ENCODE peak calls at places on chromosomes 3 and 15, in four cellular contexts. One of them, this sample, is unnamed.

GRCh38 chr3:52934626-52935530 is 37.5 kb upstream of the STIMATE start:
- DNase-seq in CD4-positive, alpha-beta T cell: peak; percentile 20
- DNase-seq in dorsolateral prefrontal cortex: peak; percentile 51
- DNase-seq in stimulated activated effector memory CD8-positive, alpha-beta T cell treated with anti-CD3 and anti-CD28 coated beads, Interleukin-12 subunit alpha, Interleukin-12 subunit beta, amount 100 ng/mL, for 72 hours: peak; percentile 56
- DNase-seq in this sample: peak; percentile 16

GRCh38 chr3:172159962-172160538 is 120.7 kb downstream of the FNDC3B start:
- DNase-seq in CD4-positive, alpha-beta T cell: no peak
- DNase-seq in stimulated activated effector memory CD8-positive, alpha-beta T cell treated with anti-CD3 and anti-CD28 coated beads, Interleukin-12 subunit alpha, Interleukin-12 subunit beta, amount 100 ng/mL, for 72 hours: no peak
- DNase-seq in dorsolateral prefrontal cortex: no peak
- DNase-seq in this sample: no peak

GRCh38 chr3:42886294-42886822 is 10.7 kb upstream of the CYP8B1 start:
- DNase-seq in stimulated activated effector memory CD8-positive, alpha-beta T cell treated with anti-CD3 and anti-CD28 coated beads, Interleukin-12 subunit alpha, Interleukin-12 subunit beta, amount 100 ng/mL, for 72 hours: no peak
- DNase-seq in dorsolateral prefrontal cortex: no peak
- DNase-seq in CD4-positive, alpha-beta T cell: no peak
- DNase-seq in this sample: no peak

GRCh38 chr15:42155546-42156265 is 730 bp downstream of the PLA2G4F start:
- DNase-seq in stimulated activated effector memory CD8-positive, alpha-beta T cell treated with anti-CD3 and anti-CD28 coated beads, Interleukin-12 subunit alpha, Interleukin-12 subunit beta, amount 100 ng/mL, for 72 hours: no peak
- DNase-seq in dorsolateral prefrontal cortex: no peak
- DNase-seq in CD4-positive, alpha-beta T cell: no peak
- DNase-seq in this sample: no peak

GRCh38 chr15:88992912-88993376 is 79.8 kb upstream of the MFGE8 start:
- DNase-seq in stimulated activated effector memory CD8-positive, alpha-beta T cell treated with anti-CD3 and anti-CD28 coated beads, Interleukin-12 subunit alpha, Interleukin-12 subunit beta, amount 100 ng/mL, for 72 hours: no peak
- DNase-seq in dorsolateral prefrontal cortex: no peak
- DNase-seq in CD4-positive, alpha-beta T cell: no peak
- DNase-seq in this sample: no peak

GRCh38 chr3:70264122-70264780 is 48.2 kb downstream of the MDFIC2 start:
- DNase-seq in stimulated activated effector memory CD8-positive, alpha-beta T cell treated with anti-CD3 and anti-CD28 coated beads, Interleukin-12 subunit alpha, Interleukin-12 subunit beta, amount 100 ng/mL, for 72 hours: no peak
- DNase-seq in CD4-positive, alpha-beta T cell: no peak
- DNase-seq in dorsolateral prefrontal cortex: no peak
- DNase-seq in this sample: no peak

GRCh38 chr3:4707324-4707723 is 214.2 kb downstream of the ITPR1 start:
- DNase-seq in stimulated activated effector memory CD8-positive, alpha-beta T cell treated with anti-CD3 and anti-CD28 coated beads, Interleukin-12 subunit alpha, Interleukin-12 subunit beta, amount 100 ng/mL, for 72 hours: no peak
- DNase-seq in dorsolateral prefrontal cortex: no peak
- DNase-seq in CD4-positive, alpha-beta T cell: no peak
- DNase-seq in this sample: no peak

GRCh38 chr3:8884630-8885290 is 78.5 kb downstream of the RAD18 start:
- DNase-seq in dorsolateral prefrontal cortex: no peak
- DNase-seq in CD4-positive, alpha-beta T cell: no peak
- DNase-seq in stimulated activated effector memory CD8-positive, alpha-beta T cell treated with anti-CD3 and anti-CD28 coated beads, Interleukin-12 subunit alpha, Interleukin-12 subunit beta, amount 100 ng/mL, for 72 hours: no peak
- DNase-seq in this sample: no peak

GRCh38 chr3:195248281-195248680 is 22.7 kb downstream of the XXYLT1 start:
- DNase-seq in CD4-positive, alpha-beta T cell: no peak
- DNase-seq in stimulated activated effector memory CD8-positive, alpha-beta T cell treated with anti-CD3 and anti-CD28 coated beads, Interleukin-12 subunit alpha, Interleukin-12 subunit beta, amount 100 ng/mL, for 72 hours: no peak
- DNase-seq in dorsolateral prefrontal cortex: peak; percentile 8
- DNase-seq in this sample: no peak

GRCh38 chr3:184562875-184563568 is 1.4 kb downstream of the EPHB3 start:
- DNase-seq in stimulated activated effector memory CD8-positive, alpha-beta T cell treated with anti-CD3 and anti-CD28 coated beads, Interleukin-12 subunit alpha, Interleukin-12 subunit beta, amount 100 ng/mL, for 72 hours: no peak
- DNase-seq in dorsolateral prefrontal cortex: peak; percentile 66
- DNase-seq in CD4-positive, alpha-beta T cell: no peak
- DNase-seq in this sample: no peak

GRCh38 chr3:189237516-189237915 is 65.7 kb downstream of the TPRG1 start:
- DNase-seq in stimulated activated effector memory CD8-positive, alpha-beta T cell treated with anti-CD3 and anti-CD28 coated beads, Interleukin-12 subunit alpha, Interleukin-12 subunit beta, amount 100 ng/mL, for 72 hours: no peak
- DNase-seq in dorsolateral prefrontal cortex: no peak
- DNase-seq in CD4-positive, alpha-beta T cell: no peak
- DNase-seq in this sample: no peak

GRCh38 chr3:67460841-67461240 is 193.6 kb downstream of the SUCLG2 start:
- DNase-seq in stimulated activated effector memory CD8-positive, alpha-beta T cell treated with anti-CD3 and anti-CD28 coated beads, Interleukin-12 subunit alpha, Interleukin-12 subunit beta, amount 100 ng/mL, for 72 hours: no peak
- DNase-seq in dorsolateral prefrontal cortex: no peak
- DNase-seq in CD4-positive, alpha-beta T cell: no peak
- DNase-seq in this sample: no peak

GRCh38 chr15:81327526-81327925 is 3.6 kb upstream of the STARD5 start:
- DNase-seq in stimulated activated effector memory CD8-positive, alpha-beta T cell treated with anti-CD3 and anti-CD28 coated beads, Interleukin-12 subunit alpha, Interleukin-12 subunit beta, amount 100 ng/mL, for 72 hours: no peak
- DNase-seq in dorsolateral prefrontal cortex: no peak
- DNase-seq in CD4-positive, alpha-beta T cell: no peak
- DNase-seq in this sample: no peak

GRCh38 chr3:159913712-159914414 is 74.8 kb upstream of the IL12A start:
- DNase-seq in dorsolateral prefrontal cortex: no peak
- DNase-seq in stimulated activated effector memory CD8-positive, alpha-beta T cell treated with anti-CD3 and anti-CD28 coated beads, Interleukin-12 subunit alpha, Interleukin-12 subunit beta, amount 100 ng/mL, for 72 hours: no peak
- DNase-seq in CD4-positive, alpha-beta T cell: no peak
- DNase-seq in this sample: no peak

GRCh38 chr3:43286115-43286885 is at the start of gene SNRK:
- DNase-seq in CD4-positive, alpha-beta T cell: peak; percentile 90
- DNase-seq in stimulated activated effector memory CD8-positive, alpha-beta T cell treated with anti-CD3 and anti-CD28 coated beads, Interleukin-12 subunit alpha, Interleukin-12 subunit beta, amount 100 ng/mL, for 72 hours: peak; percentile 98
- DNase-seq in dorsolateral prefrontal cortex: peak; percentile 91
- DNase-seq in this sample: peak; percentile 78

GRCh38 chr15:91255788-91256187 is 155.7 kb downstream of the SV2B start:
- DNase-seq in CD4-positive, alpha-beta T cell: no peak
- DNase-seq in dorsolateral prefrontal cortex: no peak
- DNase-seq in stimulated activated effector memory CD8-positive, alpha-beta T cell treated with anti-CD3 and anti-CD28 coated beads, Interleukin-12 subunit alpha, Interleukin-12 subunit beta, amount 100 ng/mL, for 72 hours: no peak
- DNase-seq in this sample: no peak

GRCh38 chr3:133476971-133477375 is 77.1 kb downstream of the BFSP2 start:
- DNase-seq in CD4-positive, alpha-beta T cell: no peak
- DNase-seq in dorsolateral prefrontal cortex: no peak
- DNase-seq in stimulated activated effector memory CD8-positive, alpha-beta T cell treated with anti-CD3 and anti-CD28 coated beads, Interleukin-12 subunit alpha, Interleukin-12 subunit beta, amount 100 ng/mL, for 72 hours: no peak
- DNase-seq in this sample: no peak

GRCh38 chr3:122443090-122443489 is 27.2 kb upstream of the WDR5B start:
- DNase-seq in CD4-positive, alpha-beta T cell: no peak
- DNase-seq in dorsolateral prefrontal cortex: no peak
- DNase-seq in stimulated activated effector memory CD8-positive, alpha-beta T cell treated with anti-CD3 and anti-CD28 coated beads, Interleukin-12 subunit alpha, Interleukin-12 subunit beta, amount 100 ng/mL, for 72 hours: no peak
- DNase-seq in this sample: no peak

GRCh38 chr3:43870110-43870509 is 179.4 kb downstream of the ABHD5 start:
- DNase-seq in CD4-positive, alpha-beta T cell: no peak
- DNase-seq in dorsolateral prefrontal cortex: no peak
- DNase-seq in stimulated activated effector memory CD8-positive, alpha-beta T cell treated with anti-CD3 and anti-CD28 coated beads, Interleukin-12 subunit alpha, Interleukin-12 subunit beta, amount 100 ng/mL, for 72 hours: peak; percentile 25
- DNase-seq in this sample: no peak